ENCODE peak calls at places on chromosomes 5 and 9, in eight cellular contexts. One of them, this sample, is unnamed.
A peak's percentile ranks its signal among the peaks of the same experiment; 100 is the strongest.

GRCh38 chr5:132704875-132705274 is 31.1 kb downstream of the IL4 start:
- DNase-seq in stomach: no peak
- DNase-seq in GM23338: no peak
- DNase-seq in K562: no peak
- DNase-seq in sigmoid colon: no peak
- DNase-seq in HCT116: no peak
- DNase-seq in prostate gland: no peak
- DNase-seq in suprapubic skin: no peak
- DNase-seq in this sample: no peak

GRCh38 chr9:100426532-100427365 is at the start of gene MSANTD3:
- DNase-seq in K562: peak; percentile 89
- DNase-seq in sigmoid colon: peak; percentile 77
- DNase-seq in prostate gland: peak; percentile 58
- DNase-seq in GM23338: peak; percentile 76
- DNase-seq in stomach: peak; percentile 69
- DNase-seq in suprapubic skin: no peak
- DNase-seq in HCT116: peak; percentile 50
- DNase-seq in this sample: peak; percentile 27

GRCh38 chr5:38265546-38266179 is 7.3 kb downstream of the EGFLAM start:
- DNase-seq in prostate gland: peak; percentile 28
- DNase-seq in suprapubic skin: peak; percentile 69
- DNase-seq in HCT116: peak; percentile 19
- DNase-seq in GM23338: peak; percentile 88
- DNase-seq in K562: peak; percentile 69
- DNase-seq in stomach: peak; percentile 61
- DNase-seq in sigmoid colon: no peak
- DNase-seq in this sample: peak; percentile 58

GRCh38 chr9:76658510-76659231 is 105.6 kb upstream of the PCA3 start:
- DNase-seq in sigmoid colon: no peak
- DNase-seq in suprapubic skin: no peak
- DNase-seq in prostate gland: no peak
- DNase-seq in GM23338: peak; percentile 68
- DNase-seq in stomach: no peak
- DNase-seq in K562: peak; percentile 32
- DNase-seq in HCT116: peak; percentile 26
- DNase-seq in this sample: no peak

GRCh38 chr9:77882294-77882693 is 149.3 kb downstream of the GNAQ start:
- DNase-seq in HCT116: no peak
- DNase-seq in sigmoid colon: no peak
- DNase-seq in GM23338: no peak
- DNase-seq in stomach: no peak
- DNase-seq in prostate gland: no peak
- DNase-seq in K562: no peak
- DNase-seq in suprapubic skin: no peak
- DNase-seq in this sample: no peak

GRCh38 chr5:169248520-169248919 is 52.4 kb downstream of the SLIT3 start:
- DNase-seq in stomach: no peak
- DNase-seq in suprapubic skin: no peak
- DNase-seq in HCT116: no peak
- DNase-seq in GM23338: no peak
- DNase-seq in prostate gland: no peak
- DNase-seq in K562: no peak
- DNase-seq in sigmoid colon: no peak
- DNase-seq in this sample: no peak

GRCh38 chr9:134839441-134840125 is 41.0 kb upstream of the FCN2 start:
- DNase-seq in K562: peak; percentile 35
- DNase-seq in prostate gland: no peak
- DNase-seq in suprapubic skin: no peak
- DNase-seq in stomach: no peak
- DNase-seq in sigmoid colon: no peak
- DNase-seq in HCT116: no peak
- DNase-seq in GM23338: peak; percentile 52
- DNase-seq in this sample: no peak

GRCh38 chr5:14035859-14036440 is 91.5 kb upstream of the DNAH5 start:
- DNase-seq in suprapubic skin: no peak
- DNase-seq in stomach: no peak
- DNase-seq in prostate gland: peak; percentile 59
- DNase-seq in GM23338: peak; percentile 94
- DNase-seq in sigmoid colon: no peak
- DNase-seq in HCT116: peak; percentile 92
- DNase-seq in K562: no peak
- DNase-seq in this sample: peak; percentile 46

DNA sequence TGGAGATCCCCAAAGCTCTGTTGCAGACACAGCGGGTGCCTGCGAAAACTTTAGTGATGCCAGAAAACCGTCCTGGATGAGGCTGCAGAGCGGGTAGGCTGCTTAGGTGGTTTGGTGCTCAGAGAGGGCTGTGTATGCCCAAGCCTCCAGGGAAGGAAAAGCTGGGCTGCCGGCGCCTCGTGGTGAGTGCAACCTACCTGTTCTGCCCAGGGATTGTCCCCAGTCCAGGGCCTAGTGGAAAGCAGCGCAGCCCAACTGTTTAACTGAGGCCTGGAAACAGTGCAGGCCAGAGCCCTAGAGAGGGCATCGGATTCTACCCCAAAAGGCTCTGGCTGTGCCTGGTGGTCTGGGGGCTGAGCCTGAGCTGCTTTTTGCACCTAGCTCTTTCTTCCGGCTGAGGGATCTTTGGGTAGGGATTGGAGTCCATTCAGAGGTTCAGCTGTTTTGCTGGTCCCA is 2.8 kb downstream of the LMX1B start:
- DNase-seq in K562: no peak
- DNase-seq in stomach: no peak
- DNase-seq in GM23338: peak; percentile 46
- DNase-seq in prostate gland: no peak
- DNase-seq in sigmoid colon: no peak
- DNase-seq in HCT116: no peak
- DNase-seq in suprapubic skin: no peak
- DNase-seq in this sample: no peak
- H3K27me3 ChIP-seq in K562: peaks cover 26% of the 10 kb centered on the region
- H3K27me3 ChIP-seq in stomach: peaks cover 99% of the 10 kb centered on the region
- H3K27me3 ChIP-seq in GM23338: peaks cover 94% of the 10 kb centered on the region
- H3K27me3 ChIP-seq in prostate gland: peaks cover 49% of the 10 kb centered on the region
- H3K27me3 ChIP-seq in sigmoid colon: peaks cover 89% of the 10 kb centered on the region
- H3K27me3 ChIP-seq in HCT116: no peaks in the 10 kb centered on the region
- H3K27me3 ChIP-seq in suprapubic skin: peaks cover 86% of the 10 kb centered on the region
- H3K27me3 ChIP-seq in this sample: peaks cover 21% of the 10 kb centered on the region

GRCh38 chr9:136974834-136975535 is 2.3 kb upstream of the PTGDS start:
- DNase-seq in prostate gland: no peak
- DNase-seq in stomach: no peak
- DNase-seq in sigmoid colon: no peak
- DNase-seq in GM23338: no peak
- DNase-seq in suprapubic skin: no peak
- DNase-seq in K562: no peak
- DNase-seq in HCT116: no peak
- DNase-seq in this sample: no peak
- TF ChIP-seq POLR2AphosphoS5 in prostate gland: no peak
- TF ChIP-seq POLR2AphosphoS5 in stomach: no peak
- TF ChIP-seq POLR2AphosphoS5 in sigmoid colon: no peak
- TF ChIP-seq POLR2AphosphoS5 in GM23338: no peak
- TF ChIP-seq POLR2AphosphoS5 in suprapubic skin: no peak
- TF ChIP-seq POLR2AphosphoS5 in K562: no peak
- TF ChIP-seq POLR2AphosphoS5 in HCT116: no peak
- TF ChIP-seq POLR2AphosphoS5 in this sample: no peak

GRCh38 chr5:95369796-95370195 is 21.4 kb upstream of the FAM81B start:
- DNase-seq in K562: no peak
- DNase-seq in stomach: no peak
- DNase-seq in sigmoid colon: no peak
- DNase-seq in GM23338: no peak
- DNase-seq in HCT116: no peak
- DNase-seq in prostate gland: no peak
- DNase-seq in suprapubic skin: no peak
- DNase-seq in this sample: no peak

GRCh38 chr5:95379133-95379532 is 12.0 kb upstream of the FAM81B start:
- DNase-seq in HCT116: no peak
- DNase-seq in GM23338: no peak
- DNase-seq in sigmoid colon: no peak
- DNase-seq in prostate gland: no peak
- DNase-seq in K562: no peak
- DNase-seq in suprapubic skin: no peak
- DNase-seq in stomach: no peak
- DNase-seq in this sample: no peak

GRCh38 chr5:95380103-95380628 is 11.0 kb upstream of the FAM81B start:
- DNase-seq in GM23338: no peak
- DNase-seq in stomach: no peak
- DNase-seq in suprapubic skin: no peak
- DNase-seq in prostate gland: no peak
- DNase-seq in K562: no peak
- DNase-seq in HCT116: no peak
- DNase-seq in sigmoid colon: no peak
- DNase-seq in this sample: no peak

GRCh38 chr5:95375591-95375990 is 15.6 kb upstream of the FAM81B start:
- DNase-seq in prostate gland: no peak
- DNase-seq in GM23338: no peak
- DNase-seq in stomach: no peak
- DNase-seq in suprapubic skin: no peak
- DNase-seq in sigmoid colon: no peak
- DNase-seq in K562: no peak
- DNase-seq in HCT116: no peak
- DNase-seq in this sample: no peak
- H3K4me1 ChIP-seq in prostate gland: no peaks in the 10 kb centered on the region
- H3K4me1 ChIP-seq in GM23338: no peaks in the 10 kb centered on the region
- H3K4me1 ChIP-seq in stomach: no peaks in the 10 kb centered on the region
- H3K4me1 ChIP-seq in suprapubic skin: no peaks in the 10 kb centered on the region
- H3K4me1 ChIP-seq in sigmoid colon: no peaks in the 10 kb centered on the region
- H3K4me1 ChIP-seq in K562: no peaks in the 10 kb centered on the region
- H3K4me1 ChIP-seq in HCT116: no peaks in the 10 kb centered on the region
- H3K4me1 ChIP-seq in this sample: no peaks in the 10 kb centered on the region

GRCh38 chr9:137878957-137879555 is 1.5 kb downstream of the CACNA1B start:
- DNase-seq in stomach: no peak
- DNase-seq in sigmoid colon: no peak
- DNase-seq in suprapubic skin: no peak
- DNase-seq in prostate gland: no peak
- DNase-seq in K562: no peak
- DNase-seq in GM23338: no peak
- DNase-seq in HCT116: no peak
- DNase-seq in this sample: no peak
- H3K27me3 ChIP-seq in stomach: peaks cover 75% of the 10 kb centered on the region
- H3K27me3 ChIP-seq in sigmoid colon: peaks cover 36% of the 10 kb centered on the region
- H3K27me3 ChIP-seq in suprapubic skin: peaks cover 73% of the 10 kb centered on the region
- H3K27me3 ChIP-seq in prostate gland: peaks cover 5% of the 10 kb centered on the region
- H3K27me3 ChIP-seq in K562: peaks cover 2% of the 10 kb centered on the region
- H3K27me3 ChIP-seq in GM23338: peaks cover 16% of the 10 kb centered on the region
- H3K27me3 ChIP-seq in HCT116: no peaks in the 10 kb centered on the region
- H3K27me3 ChIP-seq in this sample: no peaks in the 10 kb centered on the region

This sample was measured in breast epithelium.